ENCODE peak calls at places on chromosomes 13 and 19, in nine cellular contexts. A, B, X, V, R, Y, E, T and U are unnamed samples.

GRCh38 chr19:5547881-5548280 is 19.9 kb downstream of the TINCR start:
- DNase-seq in X (no peak), E (peak; percentile 5), Y (peak; percentile 68), B (peak; percentile 11), A (no peak), R (peak; percentile 61), V (peak; percentile 17), T (no peak), U (no peak)

GRCh38 chr13:41459754-41460111 is 2.4 kb downstream of the RGCC start:
- DNase-seq in B (no peak), R (no peak), E (no peak), A (no peak), T (no peak), X (no peak), Y (no peak), V (no peak), U (no peak)

GRCh38 chr19:36169084-36169760 is 17.0 kb upstream of the COX7A1 start:
- DNase-seq in R (no peak), B (no peak), Y (no peak), E (no peak), V (no peak), A (no peak), X (no peak), T (no peak), U (no peak)

GRCh38 chr19:4495471-4495870 is 22.8 kb downstream of the PLIN4 start:
- DNase-seq in B (no peak), V (no peak), E (no peak), A (no peak), R (no peak), X (no peak), Y (no peak), T (no peak), U (no peak)

GRCh38 chr19:844300-844971 is 3.6 kb downstream of the PRTN3 start:
- DNase-seq in B (no peak), T (no peak), V (no peak), R (no peak), A (no peak), Y (no peak), E (no peak), X (no peak), U (no peak)

GRCh38 chr13:81021284-81021683 is 680.4 kb upstream of the SPRY2 start:
- DNase-seq in X (no peak), V (no peak), E (no peak), B (no peak), Y (no peak), T (no peak), R (no peak), A (no peak), U (no peak)

GRCh38 chr19:7869453-7869909 is 4.7 kb downstream of the PRR36 start:
- DNase-seq in A (peak; percentile 76), T (peak; percentile 37), E (no peak), X (peak; percentile 39), V (peak; percentile 81), B (peak; percentile 80), R (peak; percentile 76), Y (peak; percentile 77), U (peak; percentile 73)

GRCh38 chr19:3683405-3683865 is 16.8 kb downstream of the PIP5K1C start:
- DNase-seq in B (no peak), A (no peak), E (no peak), R (peak; percentile 79), T (no peak), V (no peak), X (no peak), Y (no peak), U (no peak)

GRCh38 chr13:103133551-103133950 is 67.3 kb upstream of the SLC10A2 start:
- DNase-seq in R (no peak), Y (no peak), E (no peak), A (no peak), T (no peak), X (no peak), B (no peak), V (no peak), U (no peak)

GRCh38 chr19:1130801-1131717 is 27.3 kb downstream of the GPX4 start:
- DNase-seq in Y (peak; percentile 45), R (no peak), V (peak; percentile 49), T (no peak), X (no peak), E (no peak), A (no peak), B (peak; percentile 53), U (peak; percentile 44)

GRCh38 chr13:59319276-59319675 is 844.5 kb downstream of the DIAPH3 start:
- DNase-seq in A (no peak), B (no peak), T (no peak), Y (no peak), V (no peak), R (no peak), X (no peak), E (no peak), U (no peak)

GRCh38 chr13:23868521-23868920 is 20.7 kb downstream of the MIPEP start:
- DNase-seq in T (no peak), A (no peak), V (no peak), X (no peak), E (peak; percentile 59), R (no peak), B (no peak), Y (no peak), U (no peak)

GRCh38 chr13:27054760-27055159 is 116.9 kb downstream of the USP12 start:
- DNase-seq in R (no peak), E (no peak), V (no peak), B (no peak), Y (no peak), A (no peak), X (no peak), T (no peak), U (no peak)

GRCh38 chr13:110914293-110915056 is 394 bp downstream of the ANKRD10 start:
- DNase-seq in Y (peak; percentile 81), X (peak; percentile 71), E (no peak), T (peak; percentile 72), R (peak; percentile 79), A (peak; percentile 49), V (peak; percentile 85), B (peak; percentile 76), U (peak; percentile 35)

GRCh38 chr19:2549701-2550191 is 73.8 kb downstream of the GADD45B start:
- DNase-seq in V (no peak), B (no peak), R (peak; percentile 74), T (peak; percentile 76), A (no peak), Y (peak; percentile 86), X (no peak), E (peak; percentile 72), U (no peak)

GRCh38 chr19:48511800-48512503 is at the start of gene LMTK3:
- DNase-seq in B (peak; percentile 85), V (peak; percentile 79), R (peak; percentile 85), X (no peak), A (peak; percentile 49), Y (peak; percentile 69), E (no peak), T (no peak), U (peak; percentile 61)

GRCh38 chr19:55598719-55599467 is 424 bp downstream of the FIZ1 start:
- DNase-seq in Y (peak; percentile 94), B (peak; percentile 84), E (peak; percentile 74), V (peak; percentile 96), T (peak; percentile 92), A (peak; percentile 84), X (peak; percentile 98), R (peak; percentile 95), U (peak; percentile 86)

GRCh38 chr13:30934381-30934780 is 1.9 kb downstream of the TEX26 start:
- DNase-seq in B (no peak), A (no peak), T (no peak), V (no peak), X (no peak), Y (no peak), R (no peak), E (no peak), U (no peak)

GRCh38 chr19:2814426-2814825 is 5.2 kb upstream of the ZNF554 start:
- DNase-seq in V (no peak), B (no peak), R (no peak), Y (no peak), A (no peak), T (no peak), E (no peak), X (no peak), U (no peak)

GRCh38 chr19:33442706-33443105 is 69.2 kb downstream of the CEBPG start:
- DNase-seq in X (no peak), A (no peak), T (no peak), R (no peak), B (no peak), Y (no peak), E (no peak), V (no peak), U (no peak)